ENCODE peak calls at places on chromosome 21, in ten cellular contexts. Y is ovary, N is A549, S is stomach, A is H1, P is K562, B is transverse colon, M is SK-N-SH, D is tibial nerve, U is sigmoid colon. E is an unnamed sample.

GRCh38 chr21:35922618-35923017 is 137.7 kb downstream of the SETD4 start:
- DNase-seq in A (no peak), M (no peak), D (no peak), U (no peak), S (no peak), N (no peak), Y (no peak), P (no peak), B (no peak), E (no peak)

GRCh38 chr21:15788847-15789548 is 59.2 kb downstream of the USP25 start:
- DNase-seq in B (no peak), D (no peak), S (no peak), N (no peak), P (no peak), A (no peak), Y (no peak), U (no peak), M (no peak), E (no peak)

GRCh38 chr21:31162827-31163226 is 124.6 kb upstream of the KRTAP19-8 start:
- DNase-seq in A (no peak), D (no peak), Y (no peak), S (no peak), N (no peak), P (no peak), B (no peak), U (no peak), M (peak), E (no peak)

GRCh38 chr21:35525443-35525842 is 476.3 kb upstream of the RUNX1 start:
- DNase-seq in U (no peak), A (no peak), B (no peak), D (no peak), S (no peak), P (no peak), M (no peak), Y (no peak), N (no peak), E (no peak)

GRCh38 chr21:44317871-44318270 is 18.0 kb downstream of the PFKL start:
- DNase-seq in N (no peak), A (no peak), B (no peak), Y (no peak), P (no peak), S (no peak), M (no peak), D (no peak), U (no peak), E (no peak)

GRCh38 chr21:28207776-28208175 is 784.9 kb downstream of the LTN1 start:
- DNase-seq in Y (no peak), A (no peak), P (no peak), S (no peak), M (peak), D (no peak), N (no peak), B (no peak), U (no peak), E (no peak)

GRCh38 chr21:17690078-17690494 is 77.4 kb upstream of the BTG3 start:
- DNase-seq in Y (no peak), M (no peak), P (no peak), U (no peak), N (no peak), D (no peak), A (no peak), S (no peak), B (no peak), E (no peak)

GRCh38 chr21:15617968-15618367 is 111.8 kb upstream of the USP25 start:
- DNase-seq in S (no peak), M (peak), U (no peak), D (no peak), P (no peak), Y (no peak), B (no peak), N (no peak), A (no peak), E (no peak)

GRCh38 chr21:45547211-45547900 is 5.1 kb upstream of the SLC19A1 start:
- DNase-seq in D (no peak), M (no peak), P (no peak), B (no peak), S (no peak), N (no peak), U (no peak), A (no peak), Y (no peak), E (peak)

GRCh38 chr21:37030864-37031263 is 24.4 kb downstream of the RIPPLY3 start:
- DNase-seq in B (no peak), A (no peak), Y (no peak), M (no peak), D (no peak), S (no peak), U (no peak), N (no peak), P (no peak), E (no peak)

GRCh38 chr21:43926196-43926595 is 61.2 kb downstream of the AGPAT3 start:
- DNase-seq in S (no peak), A (no peak), N (no peak), B (no peak), D (no peak), M (no peak), P (no peak), Y (no peak), U (no peak), E (no peak)

GRCh38 chr21:27045281-27045985 is 78.5 kb upstream of the ADAMTS5 start:
- DNase-seq in S (no peak), N (no peak), D (no peak), A (no peak), P (no peak), B (no peak), Y (no peak), M (no peak), U (no peak), E (no peak)

GRCh38 chr21:43277481-43278351 is 108.9 kb downstream of the CRYAA start:
- DNase-seq in U (no peak), M (no peak), S (no peak), A (no peak), D (no peak), N (no peak), Y (no peak), P (no peak), B (no peak), E (no peak)

GRCh38 chr21:15005391-15005790 is 59.4 kb downstream of the NRIP1 start:
- DNase-seq in N (no peak), D (no peak), Y (peak), P (no peak), U (no peak), M (no peak), A (peak), B (no peak), S (no peak), E (no peak)

GRCh38 chr21:44736291-44737004 is 25.1 kb upstream of the TSPEAR start:
- DNase-seq in N (peak), B (peak), M (no peak), U (no peak), P (no peak), A (peak), S (peak), D (no peak), Y (no peak), E (peak)

GRCh38 chr21:23003951-23004350 is 2005.7 kb downstream of the NCAM2 start:
- DNase-seq in N (no peak), D (no peak), A (no peak), B (no peak), Y (no peak), U (no peak), S (no peak), M (no peak), P (no peak), E (no peak)

GRCh38 chr21:24163539-24163938 is 1443.7 kb downstream of the MRPL39 start:
- DNase-seq in B (no peak), A (no peak), P (no peak), S (no peak), M (no peak), N (no peak), Y (no peak), D (no peak), U (no peak), E (no peak)

GRCh38 chr21:43304621-43305335 is 122.2 kb downstream of the SIK1 start:
- DNase-seq in U (peak), Y (no peak), D (no peak), A (no peak), P (no peak), N (no peak), M (no peak), S (no peak), B (no peak), E (peak)

GRCh38 chr21:36491191-36491916 is 11.4 kb upstream of the CLDN14 start:
- DNase-seq in Y (no peak), N (no peak), D (no peak), M (no peak), S (no peak), U (no peak), P (no peak), A (no peak), B (peak), E (no peak)

GRCh38 chr21:40769231-40769630 is 77.7 kb downstream of the DSCAM start:
- DNase-seq in S (no peak), N (no peak), P (no peak), D (no peak), Y (no peak), M (no peak), B (no peak), U (no peak), A (no peak), E (no peak)

GRCh38 chr21:44466351-44466954 is 11.1 kb downstream of the LRRC3 start:
- DNase-seq in Y (no peak), S (no peak), B (no peak), P (no peak), A (no peak), U (no peak), D (no peak), N (no peak), M (peak), E (peak)

GRCh38 chr21:45303111-45303615 is 15.5 kb upstream of the POFUT2 start:
- DNase-seq in B (no peak), M (no peak), A (no peak), P (no peak), Y (peak), S (no peak), N (no peak), D (no peak), U (peak), E (no peak)

GRCh38 chr21:15134711-15135110 is 69.9 kb upstream of the NRIP1 start:
- DNase-seq in S (peak), U (no peak), M (no peak), Y (no peak), D (no peak), A (no peak), N (no peak), P (no peak), B (peak), E (no peak)

GRCh38 chr21:40143822-40144525 is 276.7 kb downstream of the PCP4 start:
- DNase-seq in U (no peak), M (peak), A (peak), B (peak), P (peak), D (peak), N (no peak), Y (no peak), S (peak), E (no peak)

GRCh38 chr21:44052071-44052829 is 40.1 kb downstream of the TRAPPC10 start:
- DNase-seq in P (no peak), B (no peak), U (no peak), A (no peak), M (no peak), N (no peak), D (no peak), S (no peak), Y (no peak), E (no peak)

GRCh38 chr21:43357708-43358430 is 69.1 kb downstream of the SIK1 start:
- DNase-seq in D (no peak), N (no peak), U (no peak), B (no peak), A (no peak), Y (no peak), S (no peak), M (no peak), P (no peak), E (no peak)

GRCh38 chr21:30561957-30562356 is 843 bp upstream of the KRTAP19-7 start:
- DNase-seq in N (no peak), P (no peak), A (no peak), U (no peak), D (no peak), Y (no peak), S (no peak), M (no peak), B (no peak), E (no peak)

GRCh38 chr21:17462276-17462981 is 50.4 kb upstream of the CXADR start:
- DNase-seq in U (no peak), A (no peak), M (no peak), Y (no peak), B (peak), P (no peak), D (no peak), N (peak), S (peak), E (no peak)

GRCh38 chr21:43193651-43194302 is 25.0 kb downstream of the CRYAA start:
- DNase-seq in Y (no peak), S (no peak), P (no peak), D (peak), B (no peak), U (peak), A (no peak), M (peak), N (no peak), E (peak)

GRCh38 chr21:15242906-15243305 is 178.1 kb upstream of the NRIP1 start:
- DNase-seq in A (no peak), B (no peak), N (no peak), M (no peak), P (no peak), Y (no peak), D (no peak), S (no peak), U (no peak), E (no peak)

GRCh38 chr21:43718872-43719747 is at the start of gene PDXK:
- DNase-seq in A (peak), M (peak), D (peak), U (peak), S (peak), B (peak), Y (peak), P (peak), N (peak), E (no peak)

GRCh38 chr21:45075606-45076244 is 1.3 kb downstream of the ADARB1 start:
- DNase-seq in U (no peak), B (no peak), M (no peak), N (no peak), P (no peak), Y (no peak), D (no peak), A (no peak), S (no peak), E (no peak)

GRCh38 chr21:15775981-15776380 is 46.2 kb downstream of the USP25 start:
- DNase-seq in U (no peak), S (no peak), B (no peak), A (no peak), D (no peak), P (no peak), Y (no peak), N (no peak), M (no peak), E (no peak)

GRCh38 chr21:45327458-45328197 is 39.9 kb upstream of the POFUT2 start:
- DNase-seq in P (no peak), S (no peak), Y (no peak), D (no peak), U (peak), N (no peak), M (no peak), B (no peak), A (no peak), E (no peak)

GRCh38 chr21:26490771-26491170 is 82.3 kb downstream of the CYYR1 start:
- DNase-seq in M (no peak), B (no peak), D (no peak), S (no peak), Y (no peak), N (no peak), A (no peak), U (no peak), P (no peak), E (no peak)

GRCh38 chr21:31184462-31184861 is 146.2 kb upstream of the KRTAP19-8 start:
- DNase-seq in B (no peak), A (no peak), P (no peak), M (peak), S (no peak), U (no peak), N (no peak), Y (no peak), D (no peak), E (no peak)

GRCh38 chr21:45385549-45386050 is 19.4 kb upstream of the COL18A1 start:
- DNase-seq in B (no peak), U (peak), P (no peak), D (no peak), M (no peak), Y (peak), A (no peak), S (no peak), N (no peak), E (no peak)

GRCh38 chr21:14987370-14988170 is 77.2 kb downstream of the NRIP1 start:
- DNase-seq in U (no peak), M (no peak), D (no peak), Y (no peak), A (no peak), S (no peak), B (no peak), N (no peak), P (no peak), E (no peak)

DNA sequence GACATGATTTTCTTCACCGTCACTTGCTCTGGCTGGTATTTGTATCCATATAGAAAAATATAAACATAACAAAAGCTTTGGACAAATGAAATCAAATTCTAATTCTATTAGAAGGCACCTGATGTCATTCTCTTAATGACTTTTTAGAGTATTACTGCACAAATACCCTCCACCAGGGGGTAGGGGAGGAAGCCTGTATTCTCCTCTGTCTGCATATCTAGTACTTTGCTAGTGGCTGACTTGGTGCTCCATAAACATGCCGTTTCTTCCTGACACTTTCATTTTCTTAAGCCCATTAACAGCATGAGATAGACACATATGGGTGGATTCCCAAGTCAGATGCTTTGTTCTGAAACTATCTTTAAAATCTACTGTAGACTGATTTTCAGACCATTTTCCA is 20.6 kb upstream of the KCNJ15 start:
- DNase-seq in P (no peak), D (no peak), U (no peak), M (no peak), S (no peak), N (no peak), A (no peak), Y (no peak), B (no peak), E (no peak)
- TF ChIP-seq CTCF in P (no peak), D (no peak), U (no peak), M (peak), S (no peak), N (no peak), A (no peak), Y (no peak), B (no peak), E (no peak)

DNA sequence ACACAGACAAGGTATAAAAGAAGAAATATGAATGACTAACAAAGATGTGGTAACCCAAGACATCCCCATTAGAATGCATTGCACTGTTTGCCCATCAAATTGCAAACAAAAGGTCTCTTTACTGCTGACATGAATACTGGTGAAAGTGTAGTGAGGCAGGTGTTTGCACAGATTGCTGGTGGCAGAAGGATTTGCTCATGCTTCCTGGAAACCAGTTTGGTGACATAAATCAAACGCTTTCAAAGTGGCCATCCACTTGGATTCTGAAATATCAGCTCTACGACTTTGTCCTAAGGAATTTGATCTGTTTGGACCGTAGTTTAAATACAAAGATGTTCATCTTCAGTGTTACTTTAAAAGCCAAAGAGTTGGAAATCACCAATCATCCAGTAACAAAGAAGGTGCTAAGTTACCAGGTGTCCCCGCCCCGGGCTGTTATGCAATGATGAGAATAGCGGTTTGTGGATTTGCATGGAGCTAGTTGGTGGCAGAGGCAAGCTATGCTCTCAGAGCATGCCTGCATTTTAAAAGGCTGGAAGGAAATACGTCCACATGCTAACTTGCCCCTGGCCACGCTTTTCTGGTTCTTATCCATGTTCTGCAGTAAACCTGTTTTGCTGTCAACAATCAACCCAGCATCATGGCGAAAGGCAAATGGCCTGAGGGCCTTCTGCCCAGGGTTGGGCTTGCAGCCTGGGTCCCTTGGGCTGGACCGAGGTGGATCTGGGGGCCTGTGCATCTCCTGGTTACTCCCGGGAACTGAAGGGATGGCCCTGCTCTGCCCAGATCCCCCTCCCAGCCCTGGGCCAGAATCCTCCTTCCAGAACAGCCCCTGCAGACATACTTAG is 49.2 kb downstream of the UMODL1 start:
- DNase-seq in S (no peak), D (no peak), M (no peak), P (no peak), N (no peak), A (no peak), Y (no peak), B (peak), U (no peak), E (no peak)
- TF ChIP-seq EP300 in S (no peak), D (no peak), M (no peak), P (no peak), N (no peak), A (no peak), Y (no peak), B (no peak), U (no peak), E (no peak)

DNA sequence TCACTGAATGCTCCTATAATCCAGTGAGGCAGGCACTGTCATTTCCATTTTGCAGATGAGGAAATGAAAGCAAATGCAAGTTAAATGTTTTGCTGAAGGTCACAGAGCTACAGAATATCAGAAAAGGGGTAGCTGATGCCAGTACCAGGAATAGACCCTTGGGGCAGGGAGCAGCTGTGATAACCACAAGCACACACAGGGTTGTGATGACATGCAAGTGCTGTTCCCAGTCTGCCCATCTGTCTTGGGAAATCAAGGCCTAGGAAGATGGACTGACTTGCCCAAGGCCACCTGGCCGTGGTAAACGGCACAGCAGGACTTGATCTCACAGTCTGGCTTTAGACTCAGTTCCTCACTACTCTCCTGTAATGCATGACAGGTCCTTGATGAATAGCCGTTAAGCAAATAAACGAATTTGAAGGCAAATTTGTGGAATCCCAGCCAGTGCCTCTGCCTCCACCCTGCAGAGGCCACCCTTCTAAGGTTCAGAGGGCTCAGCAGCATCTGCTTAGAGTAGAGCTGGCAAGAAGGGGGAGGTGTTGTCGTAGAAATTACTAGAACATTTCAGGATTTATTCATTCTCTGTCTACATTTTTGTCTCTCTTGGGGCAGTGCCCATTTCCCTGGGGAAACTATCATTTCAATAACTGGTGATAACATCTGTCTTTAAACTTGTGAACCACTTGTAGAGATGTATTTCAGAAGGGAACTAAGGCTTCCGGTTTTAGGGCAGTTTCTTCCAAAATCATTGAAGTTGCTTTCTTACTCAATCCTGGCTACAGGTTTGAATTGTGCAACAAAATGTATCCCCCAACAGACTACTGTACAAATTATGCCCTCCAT is 53.2 kb upstream of the MRPS6 start:
- DNase-seq in M (no peak), A (no peak), B (no peak), S (no peak), U (no peak), D (no peak), Y (no peak), N (no peak), P (no peak), E (no peak)
- TF ChIP-seq CTCF in M (no peak), A (no peak), B (no peak), S (no peak), U (no peak), D (no peak), Y (no peak), N (no peak), P (no peak), E (no peak)

GRCh38 chr21:33546076-33546475 is 3.2 kb downstream of the SON start:
- DNase-seq in U (no peak), S (no peak), N (no peak), M (no peak), A (no peak), B (no peak), P (no peak), D (no peak), Y (no peak), E (no peak)
- TF ChIP-seq EP300 in U (no peak), S (no peak), N (no peak), M (no peak), A (no peak), B (no peak), P (no peak), D (no peak), Y (no peak), E (no peak)